ENCODE peak calls at places on chromosome 9, in ten cellular contexts. I is stimulated activated CD8-positive, alpha-beta memory T cell treated with anti-CD3 and anti-CD28 coated beads, Interleukin-7, amount 100 ng/mL, for 24 hours; P is activated CD4-positive, alpha-beta T cell treated with anti-CD3 and anti-CD28 coated beads, Interleukin-2, amount 50 U/mL, for 24 hours; A is astrocyte; O is AG10803; M is activated CD4-positive, CD25-positive, alpha-beta regulatory T cell; R is naive thymus-derived CD4-positive, alpha-beta T cell; Y is endothelial cell; J is mucosa of gallbladder; F is left lobe of liver. W is an unnamed sample.

GRCh38 chr9:99416007-99416406 is 193.9 kb downstream of the SEC61B start:
- DNase-seq in M (no peak), A (peak), O (peak), I (no peak), J (no peak), P (no peak), F (no peak), R (no peak), Y (no peak), W (no peak)

GRCh38 chr9:136403538-136403914 is 3.6 kb upstream of the SNAPC4 start:
- DNase-seq in A (no peak), O (no peak), Y (no peak), J (no peak), P (peak), I (peak), F (no peak), R (peak), M (peak), W (peak)

GRCh38 chr9:18473551-18474279 is at the start of gene ADAMTSL1:
- DNase-seq in M (no peak), I (no peak), O (peak), F (peak), Y (peak), A (peak), P (no peak), R (no peak), J (peak), W (no peak)

GRCh38 chr9:16335788-16336580 is 534.5 kb downstream of the BNC2 start:
- DNase-seq in Y (no peak), F (no peak), O (peak), R (no peak), P (no peak), J (peak), I (no peak), A (peak), M (no peak), W (no peak)

GRCh38 chr9:69433426-69433825 is 108.4 kb downstream of the ENTREP1 start:
- DNase-seq in P (no peak), O (peak), J (no peak), R (no peak), I (no peak), F (no peak), A (peak), M (no peak), Y (no peak), W (no peak)

GRCh38 chr9:132947751-132948150 is 3.3 kb upstream of the TSC1 start:
- DNase-seq in P (no peak), J (no peak), M (no peak), A (no peak), F (no peak), O (no peak), R (no peak), Y (no peak), I (no peak), W (no peak)

GRCh38 chr9:34675874-34676273 is 13.4 kb upstream of the CCL27 start:
- DNase-seq in Y (no peak), I (no peak), F (no peak), O (peak), A (no peak), M (no peak), J (no peak), P (no peak), R (no peak), W (no peak)

GRCh38 chr9:90027296-90027790 is 422.5 kb downstream of the GADD45G start:
- DNase-seq in A (no peak), O (no peak), F (no peak), R (no peak), I (no peak), Y (no peak), M (no peak), P (no peak), J (no peak), W (no peak)

GRCh38 chr9:129027685-129028191 is 393 bp downstream of the SH3GLB2 start:
- DNase-seq in A (no peak), M (peak), Y (no peak), J (peak), R (peak), F (no peak), O (peak), I (peak), P (peak), W (no peak)

GRCh38 chr9:26391036-26391435 is 501.6 kb downstream of the CAAP1 start:
- DNase-seq in O (no peak), P (no peak), A (no peak), I (no peak), F (no peak), M (no peak), Y (no peak), J (no peak), R (no peak), W (no peak)

GRCh38 chr9:128218172-128218517 is 15.0 kb downstream of the DNM1 start:
- DNase-seq in R (no peak), F (no peak), M (no peak), A (no peak), Y (no peak), I (no peak), P (no peak), O (no peak), J (no peak), W (no peak)

GRCh38 chr9:114091711-114092110 is 7.4 kb downstream of the KIF12 start:
- DNase-seq in P (no peak), R (no peak), I (no peak), O (no peak), A (no peak), M (no peak), J (no peak), F (peak), Y (no peak), W (no peak)

GRCh38 chr9:2601785-2602378 is 19.7 kb upstream of the VLDLR start:
- DNase-seq in A (no peak), Y (no peak), O (no peak), R (no peak), P (no peak), I (no peak), M (no peak), J (no peak), F (no peak), W (no peak)

GRCh38 chr9:108569624-108570023 is 286.2 kb downstream of the ACTL7B start:
- DNase-seq in M (no peak), A (peak), Y (no peak), R (no peak), O (peak), J (no peak), P (no peak), F (no peak), I (no peak), W (no peak)

W was measured in stimulated activated naive CD8-positive, alpha-beta T cell treated with anti-CD3 and anti-CD28 coated beads, Interleukin-15, amount 100 ng/mL, for 72 hours.